ENCODE peak calls at places on chromosomes 12 and 14, in nine cellular contexts. B is progenitor cell of endocrine pancreas, J is ovary, O is tibial nerve, S is kidney, L is AG09309, X is endothelial cell, U is cardiac muscle cell, D is stomach. I is an unnamed sample.

GRCh38 chr14:99540196-99541032 is 59.2 kb downstream of the CCNK start:
- DNase-seq in B (no peak), J (no peak), O (no peak), S (peak), L (no peak), X (no peak), U (no peak), D (no peak), I (no peak)

GRCh38 chr14:34420547-34421150 is 41.4 kb downstream of the SPTSSA start:
- DNase-seq in B (no peak), J (no peak), O (no peak), S (no peak), L (no peak), X (no peak), U (no peak), D (no peak), I (no peak)

GRCh38 chr14:80974338-80975078 is 19.1 kb downstream of the TSHR start:
- DNase-seq in B (no peak), J (no peak), O (no peak), S (no peak), L (peak), X (no peak), U (no peak), D (no peak), I (no peak)

GRCh38 chr12:75480469-75480949 is at the start of gene GLIPR1:
- DNase-seq in B (no peak), J (peak), O (peak), S (peak), L (peak), X (no peak), U (no peak), D (peak), I (no peak)

GRCh38 chr14:95282354-95282985 is 37.2 kb downstream of the CLMN start:
- DNase-seq in B (no peak), J (no peak), O (no peak), S (no peak), L (no peak), X (no peak), U (peak), D (no peak), I (no peak)

GRCh38 chr12:53972152-53972702 is 699 bp upstream of the HOXC11 start:
- DNase-seq in B (no peak), J (no peak), O (no peak), S (no peak), L (no peak), X (no peak), U (no peak), D (no peak), I (no peak)

GRCh38 chr12:57756406-57757341 is 1.8 kb downstream of the MARCHF9 start:
- DNase-seq in B (no peak), J (no peak), O (no peak), S (peak), L (no peak), X (peak), U (peak), D (peak), I (no peak)

GRCh38 chr14:101115652-101116051 is 212.1 kb upstream of the RTL1 start:
- DNase-seq in B (no peak), J (no peak), O (no peak), S (peak), L (no peak), X (no peak), U (no peak), D (no peak), I (no peak)

GRCh38 chr12:47742253-47742825 is 16.3 kb downstream of the RAPGEF3 start:
- DNase-seq in B (peak), J (peak), O (peak), S (peak), L (no peak), X (peak), U (no peak), D (peak), I (no peak)

GRCh38 chr12:68364893-68365725 is 32.9 kb upstream of the MDM1 start:
- DNase-seq in B (peak), J (peak), O (peak), S (peak), L (peak), X (peak), U (peak), D (peak), I (peak)

GRCh38 chr14:71574976-71575375 is 357.3 kb upstream of the RGS6 start:
- DNase-seq in B (no peak), J (no peak), O (no peak), S (no peak), L (peak), X (no peak), U (peak), D (no peak), I (no peak)

GRCh38 chr12:110689601-110690430 is 901 bp upstream of the HVCN1 start:
- DNase-seq in B (no peak), J (peak), O (peak), S (peak), L (no peak), X (peak), U (no peak), D (peak), I (no peak)

GRCh38 chr12:48125985-48126384 is 6.8 kb downstream of the PFKM start:
- DNase-seq in B (no peak), J (no peak), O (no peak), S (no peak), L (no peak), X (no peak), U (peak), D (no peak), I (no peak)

GRCh38 chr12:27682534-27682933 is 13.7 kb upstream of the REP15 start:
- DNase-seq in B (no peak), J (no peak), O (no peak), S (no peak), L (peak), X (no peak), U (no peak), D (no peak), I (no peak)

GRCh38 chr14:103056322-103057027 is 874 bp downstream of the CDC42BPB start:
- DNase-seq in B (no peak), J (peak), O (peak), S (peak), L (no peak), X (peak), U (peak), D (peak), I (no peak)

GRCh38 chr12:59736786-59737185 is 141.0 kb downstream of the SLC16A7 start:
- DNase-seq in B (no peak), J (no peak), O (no peak), S (no peak), L (peak), X (no peak), U (no peak), D (no peak), I (no peak)

GRCh38 chr14:55005071-55005470 is 21.8 kb downstream of the WDHD1 start:
- DNase-seq in B (no peak), J (no peak), O (no peak), S (no peak), L (no peak), X (no peak), U (no peak), D (no peak), I (no peak)

GRCh38 chr14:91249841-91250616 is 5.5 kb upstream of the GPR68 start:
- DNase-seq in B (no peak), J (no peak), O (no peak), S (no peak), L (no peak), X (no peak), U (no peak), D (no peak), I (no peak)

GRCh38 chr12:111636209-111636928 is 37.3 kb upstream of the ATXN2 start:
- DNase-seq in B (no peak), J (peak), O (peak), S (peak), L (peak), X (peak), U (peak), D (peak), I (no peak)

GRCh38 chr14:24261969-24262327 is 1.0 kb downstream of the TGM1 start:
- DNase-seq in B (no peak), J (no peak), O (no peak), S (peak), L (no peak), X (no peak), U (no peak), D (no peak), I (no peak)

GRCh38 chr12:25372969-25373368 is 122.2 kb upstream of the KRAS start:
- DNase-seq in B (no peak), J (no peak), O (no peak), S (no peak), L (no peak), X (no peak), U (no peak), D (no peak), I (no peak)

GRCh38 chr14:50530794-50531193 is 1.6 kb downstream of the MAP4K5 start:
- DNase-seq in B (no peak), J (no peak), O (no peak), S (no peak), L (no peak), X (no peak), U (no peak), D (no peak), I (no peak)

GRCh38 chr12:52032431-52032796 is 18.8 kb upstream of the NR4A1 start:
- DNase-seq in B (no peak), J (peak), O (peak), S (peak), L (no peak), X (no peak), U (no peak), D (peak), I (no peak)

GRCh38 chr14:83287300-83287699 is 1753.6 kb upstream of the SEL1L start:
- DNase-seq in B (no peak), J (no peak), O (no peak), S (no peak), L (no peak), X (no peak), U (no peak), D (no peak), I (no peak)

GRCh38 chr12:120260607-120261006 is 4.9 kb downstream of the PXN start:
- DNase-seq in B (no peak), J (no peak), O (no peak), S (no peak), L (no peak), X (no peak), U (no peak), D (no peak), I (no peak)

GRCh38 chr12:116266220-116266619 is 11.3 kb downstream of the MED13L start:
- DNase-seq in B (no peak), J (no peak), O (no peak), S (no peak), L (no peak), X (no peak), U (peak), D (no peak), I (no peak)
- TF ChIP-seq CTCF in B (no peak), J (no peak), O (no peak), S (no peak), L (no peak), X (no peak), U (peak), D (no peak), I (peak)

GRCh38 chr14:56554301-56554700 is 25.3 kb upstream of the TMEM260 start:
- DNase-seq in B (no peak), J (no peak), O (no peak), S (no peak), L (no peak), X (no peak), U (no peak), D (no peak), I (no peak)
- TF ChIP-seq CTCF in B (no peak), J (no peak), O (no peak), S (no peak), L (no peak), X (no peak), U (no peak), D (no peak), I (no peak)

GRCh38 chr14:41167040-41167439 is 439.6 kb upstream of the LRFN5 start:
- DNase-seq in B (no peak), J (no peak), O (no peak), S (no peak), L (no peak), X (no peak), U (no peak), D (no peak), I (no peak)
- TF ChIP-seq CTCF in B (no peak), J (no peak), O (no peak), S (no peak), L (no peak), X (no peak), U (no peak), D (no peak), I (no peak)

GRCh38 chr12:13347241-13348043 is 150.9 kb downstream of the EMP1 start:
- DNase-seq in B (no peak), J (no peak), O (peak), S (no peak), L (peak), X (no peak), U (no peak), D (no peak), I (no peak)
- TF ChIP-seq CTCF in B (no peak), J (no peak), O (no peak), S (no peak), L (no peak), X (no peak), U (no peak), D (no peak), I (peak)

GRCh38 chr14:22657861-22658260 is 13.7 kb upstream of the OR6J1 start:
- DNase-seq in B (no peak), J (no peak), O (no peak), S (no peak), L (no peak), X (no peak), U (no peak), D (no peak), I (no peak)
- TF ChIP-seq CTCF in B (peak), J (no peak), O (no peak), S (peak), L (peak), X (no peak), U (peak), D (no peak), I (peak)

I was measured in chondrocyte.